ENCODE peak calls at places on chromosomes 2 and 18, in ten cellular contexts. I is tibial artery; Y is lower lobe of right lung; P is sigmoid colon; G is vagina; U is left ventricle myocardium inferior; X is adipocyte; Z is effector memory CD4-positive, alpha-beta T cell; S is testis; J is cardiac muscle cell. K is an unnamed sample. For H3K9me3, the result is how much of the 10 kb centered on the place peaks cover.

GRCh38 chr18:46502444-46502843 is 154.6 kb downstream of the LOXHD1 start:
- DNase-seq in Z (no peak), U (no peak), I (no peak), S (no peak), P (peak), Y (no peak), X (peak), G (no peak), J (peak), K (no peak)

GRCh38 chr2:45606801-45607200 is 4.3 kb downstream of the SRBD1 start:
- DNase-seq in I (no peak), Y (no peak), S (no peak), G (no peak), X (no peak), J (no peak), Z (no peak), P (no peak), U (no peak), K (no peak)

GRCh38 chr2:117859532-117859911 is 45.0 kb downstream of the DDX18 start:
- DNase-seq in S (no peak), J (no peak), P (no peak), Z (no peak), U (no peak), Y (peak), I (no peak), X (no peak), G (no peak), K (no peak)

GRCh38 chr2:44934962-44935853 is 6.3 kb upstream of the SIX3 start:
- DNase-seq in I (no peak), Z (no peak), X (peak), J (no peak), S (no peak), U (no peak), G (no peak), Y (peak), P (peak), K (no peak)

GRCh38 chr18:75581336-75582121 is 154.0 kb upstream of the SMIM21 start:
- DNase-seq in S (no peak), I (no peak), P (no peak), U (no peak), Y (no peak), X (peak), Z (no peak), J (no peak), G (peak), K (no peak)

GRCh38 chr2:24050041-24050655 is 607 bp downstream of the FKBP1B start:
- DNase-seq in X (peak), P (peak), Z (no peak), Y (peak), G (no peak), U (peak), S (peak), I (peak), J (peak), K (peak)

GRCh38 chr2:41859615-41860014 is 188.2 kb upstream of the PKDCC start:
- DNase-seq in X (no peak), U (no peak), Y (no peak), I (no peak), J (no peak), Z (no peak), S (no peak), P (no peak), G (no peak), K (no peak)

GRCh38 chr2:109451671-109452070 is 162.1 kb downstream of the SEPTIN10 start:
- DNase-seq in S (no peak), P (peak), Z (no peak), G (no peak), X (no peak), I (no peak), J (no peak), U (no peak), Y (no peak), K (no peak)

GRCh38 chr2:240629968-240630770 is 4.9 kb downstream of the GPR35 start:
- DNase-seq in S (no peak), G (no peak), I (peak), J (no peak), U (no peak), P (peak), Y (peak), Z (no peak), X (no peak), K (peak)

GRCh38 chr18:25827961-25828561 is 262.4 kb downstream of the SS18 start:
- DNase-seq in I (no peak), Y (no peak), X (peak), U (no peak), J (no peak), P (no peak), G (no peak), Z (no peak), S (no peak), K (no peak)

GRCh38 chr2:6506311-6507258 is 359.1 kb downstream of the CMPK2 start:
- DNase-seq in Y (no peak), X (peak), I (no peak), P (no peak), G (no peak), S (no peak), J (no peak), Z (no peak), U (no peak), K (no peak)

GRCh38 chr2:64730551-64731305 is 77.0 kb upstream of the SERTAD2 start:
- DNase-seq in P (peak), Z (peak), X (peak), U (peak), J (peak), G (peak), S (peak), Y (peak), I (peak), K (peak)

GRCh38 chr2:109377976-109378375 is 235.8 kb downstream of the SEPTIN10 start:
- DNase-seq in Y (no peak), I (peak), S (no peak), U (no peak), G (no peak), Z (no peak), X (no peak), J (no peak), P (peak), K (no peak)

GRCh38 chr2:57182941-57183340 is 863.7 kb upstream of the VRK2 start:
- DNase-seq in Y (no peak), J (no peak), U (no peak), P (no peak), I (no peak), X (peak), G (no peak), S (no peak), Z (no peak), K (no peak)

GRCh38 chr2:22281033-22281432 is 1103.9 kb upstream of the KLHL29 start:
- DNase-seq in G (no peak), J (peak), I (no peak), X (peak), U (no peak), S (no peak), Z (no peak), P (no peak), Y (no peak), K (no peak)

GRCh38 chr2:54724150-54724559 is 693 bp downstream of the EML6 start:
- DNase-seq in Z (no peak), U (no peak), P (no peak), J (no peak), X (peak), G (no peak), I (no peak), Y (no peak), S (no peak), K (no peak)

GRCh38 chr18:67661555-67661954 is 145.0 kb upstream of the DSEL start:
- DNase-seq in U (no peak), Z (no peak), J (no peak), P (no peak), X (no peak), Y (no peak), I (no peak), S (no peak), G (no peak), K (no peak)

GRCh38 chr2:177612651-177613050 is 220.1 kb downstream of the AGPS start:
- DNase-seq in J (no peak), G (no peak), P (no peak), Y (no peak), I (no peak), U (no peak), X (no peak), Z (no peak), S (no peak), K (no peak)

GRCh38 chr2:143906850-143907249 is 613.1 kb downstream of the ZEB2 start:
- DNase-seq in P (no peak), U (no peak), G (no peak), X (no peak), Y (no peak), J (no peak), I (no peak), Z (no peak), S (no peak), K (no peak)

GRCh38 chr2:60336442-60337141 is 216.9 kb downstream of the BCL11A start:
- DNase-seq in G (no peak), X (no peak), Y (no peak), I (no peak), S (no peak), U (no peak), J (no peak), Z (no peak), P (no peak), K (no peak)

DNA sequence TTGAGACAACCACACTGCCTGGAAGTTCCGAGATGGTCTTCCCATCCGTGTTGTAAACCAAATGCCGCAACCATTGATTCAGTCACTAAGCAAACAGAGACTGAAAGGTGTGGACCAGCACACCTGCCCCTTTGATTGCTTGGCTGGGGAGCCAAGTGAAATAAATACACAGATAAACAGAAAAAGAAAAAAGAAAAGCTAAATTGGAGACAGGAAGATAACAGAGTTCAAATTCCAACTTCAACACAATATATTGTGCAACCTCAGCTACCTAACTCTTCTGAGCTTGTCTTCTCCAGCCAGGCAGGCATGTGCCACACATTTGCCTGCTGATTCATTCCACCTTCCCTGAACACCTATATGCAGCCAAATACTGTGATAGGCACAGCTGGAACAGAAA is 110.9 kb downstream of the PID1 start:
- DNase-seq in Z (no peak), X (no peak), P (no peak), G (no peak), U (no peak), J (no peak), Y (no peak), I (no peak), S (no peak), K (no peak)
- H3K9me3 ChIP-seq in Z (under half), X (under half), P (under half), G (under half), U (under half), J (under half), Y (under half), I (under half), S (under half), K (under half)

DNA sequence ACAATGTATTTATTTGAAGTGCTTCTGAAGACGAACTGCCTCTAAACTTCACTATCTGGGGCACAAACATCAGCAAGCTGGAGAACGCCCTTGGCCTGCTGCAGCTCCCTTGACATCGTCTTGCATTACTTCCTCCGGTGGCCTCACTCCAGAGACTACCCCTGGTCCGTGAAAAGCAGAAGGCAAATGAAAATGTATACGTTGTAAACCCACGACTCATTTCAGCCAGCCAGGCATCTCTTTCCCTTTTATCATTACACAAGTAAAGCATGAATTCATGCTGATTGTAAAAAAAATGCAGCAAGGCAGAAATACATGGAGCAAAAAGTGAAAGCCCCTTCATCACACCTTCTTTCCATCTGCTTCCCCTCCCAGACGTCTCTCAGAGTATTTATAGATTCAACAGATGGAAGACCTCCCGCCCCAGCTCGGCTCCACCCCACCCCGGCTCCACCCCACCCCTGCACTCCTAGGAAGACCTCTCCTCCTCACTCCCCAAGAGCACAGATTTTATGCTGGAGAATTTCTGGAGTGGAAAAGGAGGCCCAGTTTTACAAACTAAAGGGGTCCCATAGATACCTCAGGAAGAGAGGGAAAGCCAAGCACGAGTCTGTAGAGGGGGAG is 41.6 kb upstream of the RALBP1 start:
- DNase-seq in X (no peak), P (no peak), Y (no peak), G (peak), Z (no peak), U (no peak), I (no peak), J (peak), S (no peak), K (no peak)
- H3K4me3 ChIP-seq in X (no peak), P (peak), Y (no peak), G (no peak), Z (no peak), U (peak), I (no peak), J (no peak), S (peak), K (no peak)

GRCh38 chr18:70377317-70377799 is 88.5 kb downstream of the SOCS6 start:
- DNase-seq in X (no peak), S (no peak), Y (no peak), G (no peak), U (no peak), Z (no peak), I (no peak), P (no peak), J (peak), K (no peak)

GRCh38 chr18:70376914-70377258 is 88.0 kb downstream of the SOCS6 start:
- DNase-seq in U (no peak), I (no peak), G (no peak), X (no peak), Y (no peak), J (no peak), Z (no peak), S (no peak), P (no peak), K (no peak)

GRCh38 chr18:70374154-70374553 is 85.3 kb downstream of the SOCS6 start:
- DNase-seq in J (no peak), S (no peak), U (no peak), Z (no peak), Y (no peak), P (no peak), X (no peak), G (no peak), I (no peak), K (no peak)

GRCh38 chr18:70377857-70378701 is 89.2 kb downstream of the SOCS6 start:
- DNase-seq in G (no peak), S (no peak), Y (no peak), X (no peak), U (no peak), P (no peak), Z (no peak), I (no peak), J (no peak), K (no peak)

GRCh38 chr18:70376137-70376913 is 87.5 kb downstream of the SOCS6 start:
- DNase-seq in U (no peak), J (no peak), G (no peak), Z (no peak), I (no peak), P (no peak), X (no peak), Y (no peak), S (peak), K (no peak)
- H3K9me3 ChIP-seq in U (under half), J (under half), G (under half), Z (under half), I (under half), P (under half), X (under half), Y (under half), S (under half), K (under half)

GRCh38 chr2:210310550-210310949 is 4.4 kb downstream of the MYL1 start:
- DNase-seq in G (no peak), I (no peak), J (peak), P (no peak), X (no peak), Y (no peak), Z (no peak), S (no peak), U (no peak), K (no peak)
- H3K4me3 ChIP-seq in G (no peak), I (no peak), J (no peak), P (no peak), X (no peak), Y (no peak), Z (no peak), S (no peak), U (no peak), K (no peak)

GRCh38 chr2:100119235-100119634 is 23.2 kb downstream of the AFF3 start:
- DNase-seq in I (no peak), Z (no peak), G (no peak), X (no peak), J (no peak), S (no peak), Y (no peak), P (no peak), U (no peak), K (no peak)
- H3K9me3 ChIP-seq in I (under half), Z (under half), G (under half), X (under half), J (under half), S (under half), Y (under half), P (under half), U (under half), K (under half)

GRCh38 chr2:127662937-127663565 is 12.3 kb downstream of the LIMS2 start:
- DNase-seq in U (no peak), I (peak), X (no peak), S (no peak), J (no peak), Z (no peak), Y (peak), P (peak), G (no peak), K (peak)

GRCh38 chr2:127664895-127665225 is 10.5 kb downstream of the LIMS2 start:
- DNase-seq in S (no peak), Z (no peak), X (no peak), U (no peak), P (no peak), I (no peak), G (no peak), J (no peak), Y (no peak), K (peak)

GRCh38 chr2:127661949-127662510 is 13.3 kb downstream of the LIMS2 start:
- DNase-seq in G (no peak), U (no peak), Y (peak), P (peak), Z (no peak), J (no peak), S (no peak), X (no peak), I (peak), K (no peak)

GRCh38 chr2:127664065-127664894 is 11.1 kb downstream of the LIMS2 start:
- DNase-seq in U (peak), J (no peak), S (peak), P (peak), Z (no peak), I (peak), Y (peak), G (no peak), X (no peak), K (peak)

DNA sequence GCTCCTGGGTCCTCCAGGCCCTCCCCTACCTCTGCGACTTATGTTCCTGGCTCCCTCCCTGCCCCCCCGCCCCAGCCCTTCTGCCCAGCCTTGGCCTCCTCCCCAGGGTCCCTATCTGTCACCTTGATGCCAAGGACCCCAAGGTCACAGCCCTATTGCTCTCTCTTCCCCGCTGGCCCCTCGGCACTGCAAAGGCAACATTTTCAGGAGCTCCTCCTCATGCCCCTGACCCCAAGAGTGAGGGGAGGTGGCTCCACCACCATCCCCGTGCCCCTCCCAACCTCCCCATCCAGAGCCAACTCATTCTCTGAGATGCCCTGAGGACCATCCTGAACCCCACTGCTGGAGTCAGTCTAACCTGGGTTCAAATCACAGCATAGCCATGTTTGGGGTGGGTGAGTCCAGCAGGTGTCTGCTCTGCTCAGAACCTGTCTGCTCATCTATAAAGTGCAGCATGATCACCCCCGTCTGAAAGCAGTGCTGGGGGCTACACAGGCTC is 11.7 kb downstream of the LIMS2 start:
- DNase-seq in S (no peak), U (no peak), Z (no peak), P (peak), J (no peak), X (no peak), G (no peak), Y (peak), I (no peak), K (peak)
- H3K4me3 ChIP-seq in S (peak), U (peak), Z (no peak), P (peak), J (no peak), X (no peak), G (peak), Y (peak), I (peak), K (peak)

DNA sequence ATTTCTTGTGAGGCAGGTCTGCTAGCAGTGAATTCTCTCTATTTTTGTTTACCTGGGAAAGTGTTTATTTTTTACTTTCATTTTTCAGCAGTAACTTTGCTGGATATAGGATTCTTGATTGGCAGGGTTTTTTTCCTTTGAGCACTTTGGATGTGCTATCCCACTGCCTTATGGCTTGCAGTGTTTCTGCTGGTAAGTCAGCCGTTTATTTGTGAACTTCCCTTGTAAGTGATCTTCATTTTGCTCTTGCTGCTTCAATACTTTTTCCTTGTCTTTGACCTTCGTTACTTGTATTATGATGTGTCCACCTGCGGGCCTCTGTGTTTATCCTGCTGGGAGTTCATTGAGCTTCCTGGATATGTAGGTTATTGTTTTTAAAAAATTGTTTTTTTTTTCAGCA is 54.7 kb downstream of the SLC66A2 start:
- DNase-seq in X (no peak), P (no peak), J (no peak), I (no peak), G (no peak), S (no peak), Z (no peak), Y (no peak), U (no peak), K (no peak)
- H3K9me3 ChIP-seq in X (half or more), P (under half), J (under half), I (under half), G (under half), S (under half), Z (under half), Y (under half), U (half or more), K (under half)

GRCh38 chr18:28176674-28176932 is 327 bp downstream of the CDH2 start:
- DNase-seq in Z (no peak), J (no peak), P (no peak), I (no peak), Y (no peak), X (no peak), G (no peak), U (no peak), S (no peak), K (no peak)

GRCh38 chr18:28175930-28176673 is 828 bp downstream of the CDH2 start:
- DNase-seq in Z (no peak), S (peak), Y (no peak), X (peak), J (peak), G (no peak), P (no peak), U (peak), I (no peak), K (peak)

GRCh38 chr18:28176933-28177827 is at the start of gene CDH2:
- DNase-seq in Y (peak), U (peak), S (peak), P (peak), Z (no peak), X (peak), I (no peak), G (no peak), J (peak), K (peak)

GRCh38 chr18:28177828-28178635 is 1.1 kb upstream of the CDH2 start:
- DNase-seq in Z (no peak), G (no peak), X (peak), Y (no peak), J (peak), S (peak), I (no peak), P (no peak), U (peak), K (peak)

DNA sequence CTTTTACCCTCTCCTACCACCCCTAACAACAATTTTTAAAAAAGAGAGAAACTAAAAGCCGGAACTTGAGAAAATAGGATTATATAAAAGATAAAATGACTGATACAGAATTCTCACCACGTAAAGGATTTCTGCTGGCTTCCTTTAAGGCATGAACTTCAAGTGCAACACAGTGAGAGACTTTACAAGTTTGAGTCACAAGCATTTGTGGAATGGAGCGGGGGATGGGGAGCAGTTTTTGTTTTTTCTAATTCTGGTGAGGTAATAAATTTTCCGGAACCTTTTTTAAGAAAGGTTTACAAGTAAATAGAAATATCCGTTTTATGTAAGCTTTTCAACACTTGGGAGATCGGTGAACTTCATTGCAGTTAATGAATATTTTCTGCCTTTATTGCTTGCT is 1.8 kb upstream of the CDH2 start:
- DNase-seq in J (peak), I (no peak), Z (no peak), X (peak), P (no peak), U (no peak), Y (no peak), G (no peak), S (no peak), K (no peak)
- H3K4me3 ChIP-seq in J (peak), I (peak), Z (no peak), X (peak), P (peak), U (peak), Y (no peak), G (no peak), S (peak), K (no peak)